ENCODE peak calls at places on chromosome 21, in five cellular contexts. K is left cardiac atrium, J is amniotic stem cell, P is Peyer's patch, U is GM12892. I is an unnamed sample.

GRCh38 chr21:37043818-37044217 is 29.1 kb downstream of the PIGP start:
- DNase-seq in K (no peak), J (no peak), P (no peak), U (no peak), I (no peak)

GRCh38 chr21:44530903-44531605 is 8.9 kb downstream of the KRTAP10-1 start:
- DNase-seq in K (no peak), J (no peak), P (no peak), U (no peak), I (no peak)

GRCh38 chr21:35232545-35233176 is 183.6 kb upstream of the RUNX1 start:
- DNase-seq in K (no peak), J (no peak), P (no peak), U (no peak), I (no peak)

GRCh38 chr21:42118901-42119300 is 47.8 kb downstream of the UMODL1 start:
- DNase-seq in K (no peak), J (no peak), P (no peak), U (no peak), I (no peak)

GRCh38 chr21:35969281-35969680 is 91.0 kb downstream of the SETD4 start:
- DNase-seq in K (no peak), J (no peak), P (no peak), U (no peak), I (no peak)

GRCh38 chr21:40765771-40766170 is 81.2 kb downstream of the DSCAM start:
- DNase-seq in K (no peak), J (no peak), P (no peak), U (no peak), I (no peak)

GRCh38 chr21:45981154-45981606 is 390 bp upstream of the COL6A1 start:
- DNase-seq in K (peak), J (peak), P (peak), U (peak), I (peak)

GRCh38 chr21:39885119-39885848 is 18.0 kb downstream of the PCP4 start:
- DNase-seq in K (peak), J (no peak), P (no peak), U (no peak), I (no peak)

GRCh38 chr21:26170471-26171309 is at the start of gene APP:
- DNase-seq in K (peak), J (peak), P (peak), U (peak), I (no peak)

GRCh38 chr21:44253832-44254700 is 7.6 kb downstream of the DNMT3L start:
- DNase-seq in K (no peak), J (no peak), P (no peak), U (peak), I (no peak)

GRCh38 chr21:16358021-16358420 is 628.2 kb downstream of the USP25 start:
- DNase-seq in K (no peak), J (no peak), P (no peak), U (no peak), I (no peak)

GRCh38 chr21:41247976-41248545 is 68.5 kb upstream of the FAM3B start:
- DNase-seq in K (no peak), J (no peak), P (no peak), U (no peak), I (no peak)

GRCh38 chr21:45747802-45748445 is 104.4 kb downstream of the PCBP3 start:
- DNase-seq in K (peak), J (peak), P (no peak), U (no peak), I (peak)

GRCh38 chr21:36738489-36739126 is 39.7 kb downstream of the SIM2 start:
- DNase-seq in K (no peak), J (no peak), P (no peak), U (no peak), I (no peak)

GRCh38 chr21:45982256-45982757 is 737 bp downstream of the COL6A1 start:
- DNase-seq in K (peak), J (no peak), P (no peak), U (no peak), I (no peak)

GRCh38 chr21:44886113-44887075 is 12.9 kb upstream of the PTTG1IP start:
- DNase-seq in K (no peak), J (no peak), P (no peak), U (no peak), I (no peak)

GRCh38 chr21:32112194-32112593 is 166.7 kb downstream of the MIS18A start:
- DNase-seq in K (no peak), J (no peak), P (no peak), U (no peak), I (no peak)

GRCh38 chr21:34730756-34731445 is 62.1 kb downstream of the CLIC6 start:
- DNase-seq in K (no peak), J (no peak), P (no peak), U (no peak), I (no peak)

GRCh38 chr21:43991447-43991991 is 20.6 kb upstream of the TRAPPC10 start:
- DNase-seq in K (no peak), J (no peak), P (no peak), U (no peak), I (no peak)

GRCh38 chr21:42641311-42642218 is 11.9 kb upstream of the PDE9A start:
- DNase-seq in K (no peak), J (no peak), P (no peak), U (no peak), I (no peak)

GRCh38 chr21:42219606-42220137 is 732 bp downstream of the ABCG1 start:
- DNase-seq in K (no peak), J (no peak), P (peak), U (peak), I (no peak)

GRCh38 chr21:33643658-33644311 is 1.5 kb downstream of the ITSN1 start:
- DNase-seq in K (no peak), J (no peak), P (no peak), U (no peak), I (no peak)

GRCh38 chr21:42748620-42749176 is 95.3 kb downstream of the PDE9A start:
- DNase-seq in K (no peak), J (no peak), P (no peak), U (no peak), I (no peak)

GRCh38 chr21:39518055-39518844 is 66.5 kb downstream of the SH3BGR start:
- DNase-seq in K (peak), J (peak), P (no peak), U (peak), I (no peak)

GRCh38 chr21:27359141-27359540 is 392.3 kb upstream of the ADAMTS5 start:
- DNase-seq in K (no peak), J (no peak), P (no peak), U (no peak), I (no peak)

GRCh38 chr21:16533692-16534407 is 804.1 kb downstream of the USP25 start:
- DNase-seq in K (no peak), J (no peak), P (no peak), U (no peak), I (no peak)

GRCh38 chr21:34688145-34688544 is 19.4 kb downstream of the CLIC6 start:
- DNase-seq in K (no peak), J (no peak), P (no peak), U (no peak), I (no peak)

GRCh38 chr21:18959817-18960216 is 556.2 kb upstream of the TMPRSS15 start:
- DNase-seq in K (no peak), J (no peak), P (no peak), U (no peak), I (no peak)

GRCh38 chr21:45993210-45994085 is 11.9 kb downstream of the COL6A1 start:
- DNase-seq in K (peak), J (no peak), P (peak), U (no peak), I (no peak)

GRCh38 chr21:28311776-28312175 is 680.9 kb downstream of the LTN1 start:
- DNase-seq in K (no peak), J (no peak), P (no peak), U (no peak), I (no peak)

GRCh38 chr21:27561116-27561515 is 594.2 kb upstream of the ADAMTS5 start:
- DNase-seq in K (no peak), J (no peak), P (no peak), U (no peak), I (no peak)

GRCh38 chr21:36204980-36205379 is 48.4 kb downstream of the DOP1B start:
- DNase-seq in K (no peak), J (no peak), P (no peak), U (no peak), I (no peak)

GRCh38 chr21:28871388-28872015 is 121.2 kb downstream of the LTN1 start:
- DNase-seq in K (no peak), J (no peak), P (no peak), U (no peak), I (no peak)

GRCh38 chr21:33212159-33212851 is 17.4 kb upstream of the IFNAR2 start:
- DNase-seq in K (no peak), J (no peak), P (no peak), U (no peak), I (peak)